ENCODE peak calls at places on chromosome 1, in ten cellular contexts. L is NCI-H2081; C is cardiac muscle cell; P is GM12891; R is activated T-helper 1 cell treated with anti-CD3 and anti-CD28 coated beads, Interleukin-2, amount 50 U/mL, for 16 hours; H is NCI-H510A treated with DMSO at 0.1 percent for 48 hours; E is astrocyte of the spinal cord; A is NCI-H1105 treated with DMSO at 0.1 percent for 48 hours; G is NCI-H1694 treated with DMSO at 0.1 percent for 48 hours; I is fibroblast of pulmonary artery. B is an unnamed sample.

GRCh38 chr1:7575041-7575400 is 196.1 kb upstream of the VAMP3 start:
- DNase-seq in L (no peak), C (no peak), P (no peak), R (no peak), H (no peak), E (no peak), A (no peak), G (no peak), I (no peak), B (no peak)

GRCh38 chr1:221182791-221183533 is 303.7 kb downstream of the HLX start:
- DNase-seq in L (no peak), C (no peak), P (no peak), R (no peak), H (no peak), E (no peak), A (no peak), G (no peak), I (no peak), B (no peak)

GRCh38 chr1:201357211-201357610 is 20.3 kb downstream of the TNNT2 start:
- DNase-seq in L (no peak), C (no peak), P (no peak), R (no peak), H (no peak), E (no peak), A (no peak), G (no peak), I (no peak), B (no peak)

GRCh38 chr1:159917533-159917932 is 7.8 kb downstream of the TAGLN2 start:
- DNase-seq in L (no peak), C (no peak), P (no peak), R (no peak), H (no peak), E (no peak), A (no peak), G (no peak), I (no peak), B (no peak)

GRCh38 chr1:53131590-53131938 is 10.9 kb downstream of the SLC1A7 start:
- DNase-seq in L (no peak), C (no peak), P (no peak), R (no peak), H (no peak), E (no peak), A (no peak), G (no peak), I (no peak), B (no peak)

GRCh38 chr1:229058716-229059115 is 212.2 kb upstream of the RAB4A start:
- DNase-seq in L (peak), C (peak), P (no peak), R (no peak), H (peak), E (no peak), A (peak), G (no peak), I (peak), B (no peak)

GRCh38 chr1:176774224-176774623 is 311.2 kb downstream of the PAPPA2 start:
- DNase-seq in L (no peak), C (no peak), P (no peak), R (no peak), H (no peak), E (no peak), A (no peak), G (no peak), I (no peak), B (no peak)

GRCh38 chr1:64834734-64835133 is 89.9 kb downstream of the RAVER2 start:
- DNase-seq in L (no peak), C (peak), P (no peak), R (no peak), H (no peak), E (peak), A (no peak), G (no peak), I (peak), B (no peak)

GRCh38 chr1:169689395-169689794 is 22.0 kb downstream of the SELL start:
- DNase-seq in L (no peak), C (no peak), P (no peak), R (no peak), H (no peak), E (no peak), A (no peak), G (no peak), I (no peak), B (no peak)

GRCh38 chr1:147475488-147475887 is 65.8 kb upstream of the BCL9 start:
- DNase-seq in L (no peak), C (no peak), P (no peak), R (no peak), H (no peak), E (no peak), A (no peak), G (no peak), I (no peak), B (no peak)

GRCh38 chr1:51444096-51444495 is 75.0 kb downstream of the EPS15 start:
- DNase-seq in L (no peak), C (no peak), P (no peak), R (no peak), H (no peak), E (peak), A (no peak), G (no peak), I (no peak), B (no peak)

GRCh38 chr1:221487781-221488520 is 253.9 kb downstream of the DUSP10 start:
- DNase-seq in L (no peak), C (peak), P (no peak), R (no peak), H (peak), E (peak), A (no peak), G (no peak), I (peak), B (no peak)

GRCh38 chr1:64895500-64895899 is 70.8 kb downstream of the JAK1 start:
- DNase-seq in L (no peak), C (no peak), P (peak), R (no peak), H (no peak), E (peak), A (no peak), G (no peak), I (no peak), B (no peak)

GRCh38 chr1:68111804-68112436 is 61.5 kb upstream of the DIRAS3 start:
- DNase-seq in L (peak), C (peak), P (no peak), R (no peak), H (peak), E (peak), A (peak), G (peak), I (peak), B (peak)

GRCh38 chr1:99496067-99496466 is 149.8 kb upstream of the PALMD start:
- DNase-seq in L (no peak), C (peak), P (no peak), R (no peak), H (no peak), E (peak), A (no peak), G (no peak), I (no peak), B (no peak)

GRCh38 chr1:156498447-156499193 is 2.0 kb downstream of the MEF2D start:
- DNase-seq in L (no peak), C (peak), P (no peak), R (no peak), H (no peak), E (peak), A (no peak), G (no peak), I (peak), B (peak)

GRCh38 chr1:22018583-22019559 is 17.4 kb downstream of the CELA3A start:
- DNase-seq in L (peak), C (peak), P (peak), R (peak), H (no peak), E (peak), A (no peak), G (no peak), I (peak), B (peak)

GRCh38 chr1:54559771-54560231 is 11.8 kb downstream of the ACOT11 start:
- DNase-seq in L (no peak), C (no peak), P (no peak), R (no peak), H (no peak), E (no peak), A (no peak), G (peak), I (no peak), B (no peak)

GRCh38 chr1:111192643-111193519 is 7.6 kb downstream of the DENND2D start:
- DNase-seq in L (no peak), C (peak), P (no peak), R (no peak), H (no peak), E (no peak), A (no peak), G (no peak), I (peak), B (no peak)

GRCh38 chr1:25066253-25066652 is 136.2 kb upstream of the RUNX3 start:
- DNase-seq in L (no peak), C (peak), P (no peak), R (no peak), H (no peak), E (peak), A (no peak), G (no peak), I (no peak), B (no peak)

GRCh38 chr1:43460988-43461693 is 7.4 kb upstream of the HYI start:
- DNase-seq in L (no peak), C (peak), P (no peak), R (no peak), H (no peak), E (no peak), A (no peak), G (no peak), I (peak), B (no peak)

GRCh38 chr1:43822040-43822439 is 111.6 kb upstream of the ARTN start:
- DNase-seq in L (no peak), C (peak), P (no peak), R (no peak), H (no peak), E (peak), A (no peak), G (no peak), I (peak), B (peak)

GRCh38 chr1:85484716-85485115 is 19.8 kb upstream of the DDAH1 start:
- DNase-seq in L (no peak), C (no peak), P (no peak), R (no peak), H (no peak), E (no peak), A (no peak), G (no peak), I (no peak), B (no peak)

GRCh38 chr1:182783068-182783467 is 6.5 kb upstream of the NPL start:
- DNase-seq in L (peak), C (no peak), P (no peak), R (no peak), H (no peak), E (no peak), A (no peak), G (no peak), I (no peak), B (no peak)

GRCh38 chr1:159015440-159015909 is 5.8 kb downstream of the IFI16 start:
- DNase-seq in L (no peak), C (peak), P (peak), R (peak), H (no peak), E (peak), A (no peak), G (no peak), I (peak), B (peak)

GRCh38 chr1:72845342-72845741 is 563.0 kb upstream of the NEGR1 start:
- DNase-seq in L (peak), C (peak), P (no peak), R (no peak), H (no peak), E (peak), A (no peak), G (no peak), I (peak), B (no peak)

GRCh38 chr1:201421041-201421440 is 489 bp downstream of the TNNI1 start:
- DNase-seq in L (no peak), C (no peak), P (no peak), R (no peak), H (no peak), E (no peak), A (no peak), G (no peak), I (no peak), B (no peak)

GRCh38 chr1:202365092-202365815 is 16.8 kb downstream of the PPP1R12B start:
- DNase-seq in L (no peak), C (peak), P (no peak), R (no peak), H (no peak), E (peak), A (no peak), G (no peak), I (peak), B (no peak)

GRCh38 chr1:42949312-42950145 is 9.1 kb downstream of the SLC2A1 start:
- DNase-seq in L (no peak), C (no peak), P (no peak), R (no peak), H (no peak), E (no peak), A (no peak), G (no peak), I (no peak), B (no peak)

GRCh38 chr1:230972855-230973271 is 5.8 kb downstream of the TTC13 start:
- DNase-seq in L (no peak), C (no peak), P (peak), R (peak), H (no peak), E (peak), A (no peak), G (no peak), I (no peak), B (no peak)

GRCh38 chr1:44505210-44505993 is 100.3 kb downstream of the RNF220 start:
- DNase-seq in L (no peak), C (peak), P (no peak), R (no peak), H (no peak), E (peak), A (no peak), G (no peak), I (peak), B (no peak)